ENCODE peak calls at places on chromosomes 16 and 17, in seven cellular contexts. One of them, this sample, is unnamed.

GRCh38 chr16:78882751-78883150 is 717.8 kb downstream of the MAF start:
- DNase-seq in esophagus squamous epithelium: no peak
- DNase-seq in NCI-H69: no peak
- DNase-seq in Caki2: no peak
- DNase-seq in T-helper 1 cell: no peak
- DNase-seq in T-cell: no peak
- DNase-seq in choroid plexus epithelial cell: no peak
- DNase-seq in this sample: no peak

GRCh38 chr17:57811633-57812280 is 38.1 kb downstream of the MRPS23 start:
- DNase-seq in choroid plexus epithelial cell: no peak
- DNase-seq in NCI-H69: peak
- DNase-seq in Caki2: no peak
- DNase-seq in esophagus squamous epithelium: no peak
- DNase-seq in T-cell: no peak
- DNase-seq in T-helper 1 cell: no peak
- DNase-seq in this sample: no peak

GRCh38 chr16:23679274-23679985 is 741 bp downstream of the PLK1 start:
- DNase-seq in NCI-H69: peak
- DNase-seq in T-helper 1 cell: no peak
- DNase-seq in choroid plexus epithelial cell: peak
- DNase-seq in T-cell: peak
- DNase-seq in esophagus squamous epithelium: no peak
- DNase-seq in Caki2: peak
- DNase-seq in this sample: peak

GRCh38 chr16:30482366-30482765 is 9.8 kb downstream of the ITGAL start:
- DNase-seq in T-helper 1 cell: no peak
- DNase-seq in choroid plexus epithelial cell: peak
- DNase-seq in Caki2: no peak
- DNase-seq in NCI-H69: no peak
- DNase-seq in esophagus squamous epithelium: no peak
- DNase-seq in T-cell: no peak
- DNase-seq in this sample: no peak

GRCh38 chr16:25735645-25736044 is 43.9 kb downstream of the HS3ST4 start:
- DNase-seq in NCI-H69: no peak
- DNase-seq in Caki2: no peak
- DNase-seq in choroid plexus epithelial cell: no peak
- DNase-seq in T-cell: no peak
- DNase-seq in esophagus squamous epithelium: no peak
- DNase-seq in T-helper 1 cell: no peak
- DNase-seq in this sample: no peak

GRCh38 chr17:8522577-8522976 is 86.9 kb downstream of the NDEL1 start:
- DNase-seq in NCI-H69: no peak
- DNase-seq in Caki2: no peak
- DNase-seq in T-helper 1 cell: no peak
- DNase-seq in T-cell: no peak
- DNase-seq in esophagus squamous epithelium: no peak
- DNase-seq in choroid plexus epithelial cell: no peak
- DNase-seq in this sample: no peak

GRCh38 chr16:66481943-66482390 is 54.9 kb downstream of the BEAN1 start:
- DNase-seq in Caki2: no peak
- DNase-seq in esophagus squamous epithelium: no peak
- DNase-seq in T-helper 1 cell: no peak
- DNase-seq in NCI-H69: no peak
- DNase-seq in T-cell: no peak
- DNase-seq in choroid plexus epithelial cell: no peak
- DNase-seq in this sample: no peak

GRCh38 chr17:66448008-66448644 is 145.7 kb downstream of the PRKCA start:
- DNase-seq in choroid plexus epithelial cell: no peak
- DNase-seq in T-helper 1 cell: no peak
- DNase-seq in T-cell: no peak
- DNase-seq in esophagus squamous epithelium: no peak
- DNase-seq in NCI-H69: peak
- DNase-seq in Caki2: no peak
- DNase-seq in this sample: no peak

GRCh38 chr16:4846503-4846900 is 586 bp downstream of the GLYR1 start:
- DNase-seq in esophagus squamous epithelium: no peak
- DNase-seq in T-cell: peak
- DNase-seq in Caki2: peak
- DNase-seq in choroid plexus epithelial cell: peak
- DNase-seq in NCI-H69: peak
- DNase-seq in T-helper 1 cell: no peak
- DNase-seq in this sample: peak

GRCh38 chr16:56231-56927 is 2.8 kb downstream of the SNRNP25 start:
- DNase-seq in choroid plexus epithelial cell: no peak
- DNase-seq in NCI-H69: no peak
- DNase-seq in esophagus squamous epithelium: no peak
- DNase-seq in T-helper 1 cell: no peak
- DNase-seq in T-cell: no peak
- DNase-seq in Caki2: no peak
- DNase-seq in this sample: no peak

GRCh38 chr16:77327717-77328116 is 107.1 kb downstream of the ADAMTS18 start:
- DNase-seq in esophagus squamous epithelium: no peak
- DNase-seq in choroid plexus epithelial cell: no peak
- DNase-seq in T-helper 1 cell: no peak
- DNase-seq in Caki2: no peak
- DNase-seq in NCI-H69: no peak
- DNase-seq in T-cell: no peak
- DNase-seq in this sample: no peak

GRCh38 chr16:900211-900610 is 70.6 kb downstream of the LMF1 start:
- DNase-seq in T-cell: no peak
- DNase-seq in esophagus squamous epithelium: no peak
- DNase-seq in NCI-H69: no peak
- DNase-seq in choroid plexus epithelial cell: no peak
- DNase-seq in Caki2: no peak
- DNase-seq in T-helper 1 cell: no peak
- DNase-seq in this sample: no peak

GRCh38 chr17:49388290-49388640 is 26.2 kb upstream of the ZNF652 start:
- DNase-seq in T-cell: peak
- DNase-seq in NCI-H69: no peak
- DNase-seq in T-helper 1 cell: peak
- DNase-seq in Caki2: no peak
- DNase-seq in choroid plexus epithelial cell: no peak
- DNase-seq in esophagus squamous epithelium: no peak
- DNase-seq in this sample: no peak

GRCh38 chr16:66592814-66593213 is 11.7 kb upstream of the CMTM3 start:
- DNase-seq in esophagus squamous epithelium: no peak
- DNase-seq in NCI-H69: no peak
- DNase-seq in Caki2: no peak
- DNase-seq in T-helper 1 cell: no peak
- DNase-seq in T-cell: no peak
- DNase-seq in choroid plexus epithelial cell: no peak
- DNase-seq in this sample: no peak

GRCh38 chr17:77287432-77288068 is 146.8 kb downstream of the SEC14L1 start:
- DNase-seq in Caki2: peak
- DNase-seq in T-cell: no peak
- DNase-seq in choroid plexus epithelial cell: peak
- DNase-seq in esophagus squamous epithelium: no peak
- DNase-seq in T-helper 1 cell: no peak
- DNase-seq in NCI-H69: peak
- DNase-seq in this sample: peak

GRCh38 chr16:77790964-77791363 is 2.6 kb downstream of the VAT1L start:
- DNase-seq in NCI-H69: no peak
- DNase-seq in T-helper 1 cell: no peak
- DNase-seq in Caki2: no peak
- DNase-seq in T-cell: no peak
- DNase-seq in choroid plexus epithelial cell: no peak
- DNase-seq in esophagus squamous epithelium: no peak
- DNase-seq in this sample: no peak

GRCh38 chr17:77528516-77529327 is 388.0 kb downstream of the SEC14L1 start:
- DNase-seq in esophagus squamous epithelium: no peak
- DNase-seq in NCI-H69: peak
- DNase-seq in T-helper 1 cell: no peak
- DNase-seq in choroid plexus epithelial cell: no peak
- DNase-seq in T-cell: peak
- DNase-seq in Caki2: no peak
- DNase-seq in this sample: no peak

GRCh38 chr17:82200743-82201497 is 11.7 kb downstream of the CCDC57 start:
- DNase-seq in Caki2: no peak
- DNase-seq in T-cell: peak
- DNase-seq in T-helper 1 cell: peak
- DNase-seq in NCI-H69: peak
- DNase-seq in choroid plexus epithelial cell: no peak
- DNase-seq in esophagus squamous epithelium: no peak
- DNase-seq in this sample: peak

GRCh38 chr16:11183035-11183812 is 72.8 kb downstream of the SOCS1 start:
- DNase-seq in T-helper 1 cell: no peak
- DNase-seq in Caki2: no peak
- DNase-seq in esophagus squamous epithelium: no peak
- DNase-seq in T-cell: no peak
- DNase-seq in NCI-H69: no peak
- DNase-seq in choroid plexus epithelial cell: no peak
- DNase-seq in this sample: no peak

GRCh38 chr16:77652399-77652798 is 69.9 kb upstream of the NUDT7 start:
- DNase-seq in esophagus squamous epithelium: no peak
- DNase-seq in T-cell: no peak
- DNase-seq in Caki2: no peak
- DNase-seq in NCI-H69: no peak
- DNase-seq in T-helper 1 cell: no peak
- DNase-seq in choroid plexus epithelial cell: peak
- DNase-seq in this sample: no peak

GRCh38 chr16:50002190-50002589 is 22.8 kb upstream of the CNEP1R1 start:
- DNase-seq in NCI-H69: peak
- DNase-seq in esophagus squamous epithelium: no peak
- DNase-seq in T-helper 1 cell: no peak
- DNase-seq in T-cell: no peak
- DNase-seq in Caki2: no peak
- DNase-seq in choroid plexus epithelial cell: no peak
- DNase-seq in this sample: no peak

GRCh38 chr17:35879748-35880654 is at the start of gene CCL5:
- DNase-seq in T-helper 1 cell: peak
- DNase-seq in esophagus squamous epithelium: no peak
- DNase-seq in Caki2: no peak
- DNase-seq in T-cell: peak
- DNase-seq in NCI-H69: no peak
- DNase-seq in choroid plexus epithelial cell: peak
- DNase-seq in this sample: no peak

GRCh38 chr17:3794890-3795757 is 5.9 kb downstream of the ITGAE start:
- DNase-seq in choroid plexus epithelial cell: peak
- DNase-seq in T-cell: peak
- DNase-seq in Caki2: peak
- DNase-seq in NCI-H69: peak
- DNase-seq in T-helper 1 cell: peak
- DNase-seq in esophagus squamous epithelium: no peak
- DNase-seq in this sample: peak

GRCh38 chr16:21650517-21650916 is 1.9 kb downstream of the IGSF6 start:
- DNase-seq in choroid plexus epithelial cell: peak
- DNase-seq in esophagus squamous epithelium: no peak
- DNase-seq in T-cell: no peak
- DNase-seq in Caki2: no peak
- DNase-seq in T-helper 1 cell: no peak
- DNase-seq in NCI-H69: no peak
- DNase-seq in this sample: no peak

GRCh38 chr16:61715392-61715791 is 320.8 kb downstream of the CDH8 start:
- DNase-seq in choroid plexus epithelial cell: no peak
- DNase-seq in NCI-H69: no peak
- DNase-seq in esophagus squamous epithelium: no peak
- DNase-seq in T-cell: no peak
- DNase-seq in T-helper 1 cell: no peak
- DNase-seq in Caki2: no peak
- DNase-seq in this sample: no peak

GRCh38 chr17:34423978-34424813 is 61.2 kb upstream of the CCL1 start:
- DNase-seq in T-cell: no peak
- DNase-seq in esophagus squamous epithelium: no peak
- DNase-seq in choroid plexus epithelial cell: no peak
- DNase-seq in NCI-H69: peak
- DNase-seq in Caki2: no peak
- DNase-seq in T-helper 1 cell: no peak
- DNase-seq in this sample: no peak

GRCh38 chr17:64377769-64378282 is 12.8 kb downstream of the PECAM1 start:
- DNase-seq in Caki2: no peak
- DNase-seq in esophagus squamous epithelium: no peak
- DNase-seq in T-cell: no peak
- DNase-seq in NCI-H69: no peak
- DNase-seq in T-helper 1 cell: no peak
- DNase-seq in choroid plexus epithelial cell: peak
- DNase-seq in this sample: peak

GRCh38 chr17:72591500-72592241 is 470.9 kb downstream of the SOX9 start:
- DNase-seq in T-cell: no peak
- DNase-seq in NCI-H69: peak
- DNase-seq in esophagus squamous epithelium: no peak
- DNase-seq in T-helper 1 cell: no peak
- DNase-seq in choroid plexus epithelial cell: peak
- DNase-seq in Caki2: peak
- DNase-seq in this sample: peak

GRCh38 chr16:47493358-47494337 is 32.5 kb downstream of the PHKB start:
- DNase-seq in T-cell: no peak
- DNase-seq in Caki2: no peak
- DNase-seq in T-helper 1 cell: no peak
- DNase-seq in NCI-H69: no peak
- DNase-seq in choroid plexus epithelial cell: no peak
- DNase-seq in esophagus squamous epithelium: no peak
- DNase-seq in this sample: no peak